ENCODE peak calls at places on chromosomes 4 and X, in four cellular contexts. A is adrenal gland, H is tibial nerve, U is stomach. X is an unnamed sample.
A peak's percentile ranks its signal among the peaks of the same experiment; 100 is the strongest.

GRCh38 chrX:47194388-47194787 is 759 bp downstream of the UBA1 start:
- DNase-seq in A (no peak), H (no peak), U (no peak), X (no peak)

GRCh38 chrX:40266490-40267333 is 169.0 kb upstream of the BCOR start:
- DNase-seq in A (peak; percentile 72), H (peak; percentile 26), U (peak; percentile 72), X (peak; percentile 83)

GRCh38 chr4:15691346-15692140 is 9.9 kb downstream of the FAM200B start:
- DNase-seq in A (no peak), H (no peak), U (no peak), X (no peak)

GRCh38 chr4:151807220-151807619 is 46.4 kb upstream of the GATB start:
- DNase-seq in A (no peak), H (no peak), U (no peak), X (no peak)

GRCh38 chr4:52743444-52744019 is 7.7 kb downstream of the ERVMER34-1 start:
- DNase-seq in A (no peak), H (no peak), U (no peak), X (no peak)

GRCh38 chrX:106902684-106903083 is 457 bp downstream of the RIPPLY1 start:
- DNase-seq in A (no peak), H (no peak), U (no peak), X (no peak)

GRCh38 chrX:41596586-41596985 is 92.2 kb upstream of the GPR34 start:
- DNase-seq in A (no peak), H (no peak), U (no peak), X (no peak)

GRCh38 chrX:122880952-122881351 is 303.1 kb upstream of the GRIA3 start:
- DNase-seq in A (no peak), H (no peak), U (no peak), X (no peak)

GRCh38 chr4:40837094-40837870 is 87.5 kb downstream of the NSUN7 start:
- DNase-seq in A (no peak), H (no peak), U (no peak), X (peak; percentile 81)

GRCh38 chr4:96916731-96917130 is 1076.8 kb downstream of the PDHA2 start:
- DNase-seq in A (no peak), H (no peak), U (no peak), X (no peak)

GRCh38 chr4:145482209-145483021 is 762 bp downstream of the SMAD1 start:
- DNase-seq in A (peak; percentile 45), H (peak; percentile 17), U (peak; percentile 55), X (peak; percentile 78)

GRCh38 chrX:119468186-119468929 is at the start of gene SLC25A5:
- DNase-seq in A (peak; percentile 79), H (peak; percentile 45), U (peak; percentile 86), X (peak; percentile 93)
- TF ChIP-seq POLR2A in A (peak; percentile 94), H (peak; percentile 74), U (peak; percentile 29), X (peak; percentile 88)

GRCh38 chr4:1112821-1113182 is 562 bp downstream of the RNF212 start:
- DNase-seq in A (no peak), H (no peak), U (no peak), X (no peak)

GRCh38 chr4:1115528-1116293 is 2.3 kb upstream of the RNF212 start:
- DNase-seq in A (no peak), H (no peak), U (no peak), X (no peak)

GRCh38 chr4:1111259-1111809 is 2.0 kb downstream of the RNF212 start:
- DNase-seq in A (no peak), H (no peak), U (no peak), X (no peak)

GRCh38 chr4:1112174-1112820 is 1.1 kb downstream of the RNF212 start:
- DNase-seq in A (no peak), H (no peak), U (no peak), X (no peak)

GRCh38 chr4:1113311-1114009 is at the start of gene RNF212:
- DNase-seq in A (peak; percentile 32), H (no peak), U (peak; percentile 32), X (no peak)
- H3K4me3 ChIP-seq in A (peak within 1 kb of the TSS; percentile 43), H (peak within 1 kb of the TSS; percentile 28), U (peak within 1 kb of the TSS; percentile 40), X (peak within 1 kb of the TSS; percentile 44)

GRCh38 chr4:140256941-140257340 is 103.0 kb upstream of the MAML3 start:
- DNase-seq in A (no peak), H (no peak), U (no peak), X (no peak)
- H3K4me1 ChIP-seq in A (peaks cover 5% of the 10 kb centered on the region), H (no peaks in the 10 kb centered on the region), U (peaks cover 18% of the 10 kb centered on the region), X (peaks cover 44% of the 10 kb centered on the region)

GRCh38 chr4:3040447-3041191 is 33.7 kb downstream of the HTT-AS start:
- DNase-seq in A (no peak), H (no peak), U (no peak), X (no peak)

GRCh38 chr4:3039706-3040366 is 34.5 kb downstream of the HTT-AS start:
- DNase-seq in A (no peak), H (no peak), U (no peak), X (no peak)

GRCh38 chr4:3043272-3044020 is 30.9 kb downstream of the HTT-AS start:
- DNase-seq in A (no peak), H (no peak), U (no peak), X (no peak)

GRCh38 chr4:3042226-3042625 is 32.1 kb downstream of the HTT-AS start:
- DNase-seq in A (no peak), H (no peak), U (no peak), X (no peak)

DNA sequence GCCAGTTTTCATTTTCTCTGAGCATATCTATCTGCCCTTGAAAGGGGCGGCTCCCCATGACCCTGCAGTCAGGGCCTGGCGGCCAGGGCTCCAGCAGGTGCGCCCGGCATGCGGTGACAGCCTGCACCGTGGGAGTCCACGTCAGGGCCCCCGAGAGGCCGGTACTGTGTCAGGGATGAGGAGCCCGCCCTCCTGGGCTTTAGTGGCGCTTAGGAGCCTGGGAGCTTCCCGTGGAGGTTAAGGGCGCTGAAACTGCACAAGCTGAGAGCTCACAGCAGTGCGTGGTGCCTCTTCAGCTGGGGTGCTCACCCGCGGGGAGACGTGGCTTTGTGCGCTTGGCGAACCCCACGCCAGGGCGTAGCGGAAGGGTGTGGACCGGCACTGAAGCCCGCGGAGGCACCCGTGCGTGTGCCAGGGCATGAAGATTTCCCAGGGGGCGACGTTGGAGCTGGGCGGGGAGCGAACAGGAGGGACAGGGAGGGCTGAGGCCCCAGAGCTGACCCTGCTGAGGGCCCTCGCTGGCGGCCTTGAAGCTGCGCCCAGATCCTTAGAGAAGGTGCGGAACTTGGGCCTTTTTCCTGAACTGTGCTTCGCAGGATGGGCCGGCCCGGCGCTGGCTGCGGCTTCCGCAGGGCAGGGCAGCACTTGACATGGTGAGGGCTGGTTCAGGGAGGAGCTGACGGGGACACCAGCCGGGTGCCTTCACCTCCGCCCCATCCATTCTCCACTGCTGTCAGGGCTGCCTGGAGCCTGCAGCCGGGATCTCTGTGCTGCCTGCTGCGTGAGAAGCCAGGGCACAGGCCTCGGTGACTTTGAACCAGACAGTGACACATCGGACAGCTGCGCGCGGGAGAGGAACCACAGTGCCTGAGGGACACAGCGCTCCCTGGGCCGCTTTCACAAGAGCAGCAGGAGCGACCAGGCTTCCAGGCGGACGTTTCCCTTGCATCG is 32.9 kb downstream of the HTT-AS start:
- DNase-seq in A (peak; percentile 65), H (peak; percentile 42), U (peak; percentile 35), X (peak; percentile 83)
- TF ChIP-seq POLR2A in A (no peak), H (no peak), U (no peak), X (no peak)

GRCh38 chr4:86939737-86940141 is 4.9 kb downstream of the AFF1 start:
- DNase-seq in A (no peak), H (no peak), U (no peak), X (no peak)
- H3K4me3 ChIP-seq in A (no peak overlapping the region), H (no peak overlapping the region), U (no peak overlapping the region), X (no peak overlapping the region)

GRCh38 chr4:27057662-27058061 is 197.0 kb downstream of the STIM2 start:
- DNase-seq in A (no peak), H (no peak), U (no peak), X (no peak)
- H3K4me1 ChIP-seq in A (no peaks in the 10 kb centered on the region), H (no peaks in the 10 kb centered on the region), U (no peaks in the 10 kb centered on the region), X (no peaks in the 10 kb centered on the region)

X was measured in sigmoid colon.